ENCODE peak calls at places on chromosome 2, in ten cellular contexts. J is left ventricle myocardium inferior; Z is AG08395; T is stimulated activated CD8-positive, alpha-beta memory T cell treated with anti-CD3 and anti-CD28 coated beads, Interleukin-15, amount 100 ng/mL, for 24 hours; N is H54; P is IMR-90; Y is activated naive CD4-positive, alpha-beta T cell treated with Interleukin-2 at 50 U/mL for 16 hours; W is WERI-Rb-1; Q is Calu3; U is ELR. O is an unnamed sample.

GRCh38 chr2:108908717-108909077 is 80.3 kb downstream of the EDAR start:
- DNase-seq in P (no peak), Q (no peak), U (no peak), N (no peak), Z (no peak), J (no peak), T (no peak), W (no peak), Y (no peak), O (no peak)

GRCh38 chr2:102028470-102028869 is 36.7 kb downstream of the IL1R2 start:
- DNase-seq in W (no peak), Q (no peak), T (no peak), J (no peak), Z (no peak), U (no peak), N (no peak), Y (no peak), P (no peak), O (no peak)

GRCh38 chr2:8090748-8091700 is 590.8 kb upstream of the ID2 start:
- DNase-seq in P (peak; percentile 93), T (no peak), Q (peak; percentile 59), W (peak; percentile 57), Y (peak; percentile 67), J (peak; percentile 33), Z (peak; percentile 80), N (peak; percentile 19), U (peak; percentile 70), O (peak; percentile 83)

GRCh38 chr2:63698825-63699548 is 110.2 kb downstream of the MDH1 start:
- DNase-seq in Z (peak; percentile 81), U (peak; percentile 90), P (peak; percentile 79), T (no peak), Q (peak; percentile 23), N (peak; percentile 54), J (peak; percentile 17), Y (peak; percentile 1), W (peak; percentile 51), O (no peak)

GRCh38 chr2:12844511-12844910 is 127.8 kb downstream of the TRIB2 start:
- DNase-seq in W (no peak), N (no peak), Z (no peak), P (no peak), J (peak; percentile 54), Q (no peak), U (no peak), T (no peak), Y (no peak), O (peak; percentile 76)

GRCh38 chr2:20091305-20091991 is 40.0 kb upstream of the LAPTM4A start:
- DNase-seq in W (no peak), T (no peak), Z (peak; percentile 95), Y (no peak), N (peak; percentile 77), J (peak; percentile 69), P (peak; percentile 97), U (peak; percentile 98), Q (no peak), O (peak; percentile 83)

GRCh38 chr2:130357864-130358263 is 2.0 kb downstream of the PTPN18 start:
- DNase-seq in T (no peak), P (no peak), J (no peak), Q (no peak), Y (no peak), Z (no peak), U (no peak), N (no peak), W (no peak), O (no peak)

GRCh38 chr2:47016172-47016913 is 100.7 kb upstream of the MCFD2 start:
- DNase-seq in Z (peak; percentile 79), W (peak; percentile 91), J (no peak), Y (no peak), P (peak; percentile 98), Q (peak; percentile 81), T (no peak), U (peak; percentile 95), N (peak; percentile 99), O (peak; percentile 44)

GRCh38 chr2:152407204-152407721 is 72.3 kb downstream of the FMNL2 start:
- DNase-seq in W (peak; percentile 31), P (peak; percentile 54), U (peak; percentile 75), J (peak; percentile 33), Q (peak; percentile 50), N (no peak), Z (peak; percentile 74), T (no peak), Y (peak; percentile 14), O (no peak)

GRCh38 chr2:88739985-88740600 is 48.6 kb downstream of the RPIA start:
- DNase-seq in Q (peak; percentile 80), U (peak; percentile 71), N (peak; percentile 47), W (peak; percentile 65), T (peak; percentile 52), J (peak; percentile 58), Y (peak; percentile 73), P (peak; percentile 72), Z (peak; percentile 82), O (no peak)

GRCh38 chr2:213306320-213306942 is 22.2 kb downstream of the SPAG16 start:
- DNase-seq in Y (no peak), P (peak; percentile 65), J (peak; percentile 22), N (no peak), W (no peak), U (no peak), Z (peak; percentile 23), Q (peak; percentile 21), T (no peak), O (peak; percentile 31)

GRCh38 chr2:187404431-187405110 is 43.5 kb downstream of the CALCRL start:
- DNase-seq in U (no peak), P (no peak), J (no peak), N (no peak), W (no peak), Z (peak; percentile 2), Y (no peak), T (no peak), Q (no peak), O (no peak)

GRCh38 chr2:188519133-188519532 is 227.5 kb downstream of the GULP1 start:
- DNase-seq in W (no peak), T (no peak), Q (no peak), P (peak; percentile 70), Z (no peak), N (no peak), J (no peak), U (peak; percentile 84), Y (no peak), O (no peak)

GRCh38 chr2:201444676-201445441 is 6.4 kb downstream of the TRAK2 start:
- DNase-seq in W (no peak), N (no peak), P (no peak), Y (no peak), Q (no peak), U (no peak), T (no peak), J (no peak), Z (peak; percentile 10), O (no peak)

GRCh38 chr2:26001743-26002341 is 19.5 kb upstream of the KIF3C start:
- DNase-seq in J (peak; percentile 67), T (no peak), Z (no peak), N (no peak), P (peak; percentile 41), Q (no peak), W (no peak), Y (no peak), U (no peak), O (peak; percentile 83)

O was measured in Right ventricle myocardium inferior.